ENCODE peak calls at places on chromosomes 1 and 21, in five cellular contexts. F is heart right ventricle, U is Peyer's patch, C is H1, O is upper lobe of left lung. S is an unnamed sample.

GRCh38 chr1:212630159-212630900 is 21.8 kb downstream of the ATF3 start:
- DNase-seq in F (peak), U (peak), C (peak), O (peak), S (no peak)

GRCh38 chr1:30777060-30777905 is 19.7 kb upstream of the LAPTM5 start:
- DNase-seq in F (no peak), U (no peak), C (no peak), O (no peak), S (no peak)

GRCh38 chr1:66704177-66704880 is 47.9 kb upstream of the DYNLT5 start:
- DNase-seq in F (no peak), U (no peak), C (no peak), O (no peak), S (no peak)

GRCh38 chr1:29410476-29410875 is 174.2 kb downstream of the PTPRU start:
- DNase-seq in F (no peak), U (no peak), C (peak), O (no peak), S (no peak)

GRCh38 chr21:35411434-35411833 is 362.3 kb upstream of the RUNX1 start:
- DNase-seq in F (no peak), U (no peak), C (no peak), O (no peak), S (no peak)

GRCh38 chr1:157092831-157093230 is 6.8 kb downstream of the ETV3L start:
- DNase-seq in F (peak), U (peak), C (no peak), O (no peak), S (no peak)

GRCh38 chr1:153119491-153119971 is 6.2 kb upstream of the SPRR2F start:
- DNase-seq in F (no peak), U (no peak), C (no peak), O (no peak), S (no peak)

GRCh38 chr1:182766881-182767645 is 22.5 kb upstream of the NPL start:
- DNase-seq in F (no peak), U (no peak), C (no peak), O (no peak), S (no peak)

GRCh38 chr1:162319510-162320160 is 57.0 kb downstream of the SPATA46 start:
- DNase-seq in F (no peak), U (no peak), C (no peak), O (no peak), S (no peak)

GRCh38 chr1:31421404-31422040 is 8.5 kb downstream of the SERINC2 start:
- DNase-seq in F (no peak), U (no peak), C (peak), O (no peak), S (no peak)

GRCh38 chr1:39491146-39491921 is at the start of gene BMP8A:
- DNase-seq in F (peak), U (peak), C (peak), O (peak), S (no peak)

GRCh38 chr1:211813590-211813989 is 17.0 kb downstream of the LPGAT1 start:
- DNase-seq in F (peak), U (no peak), C (no peak), O (peak), S (peak)

GRCh38 chr1:207779008-207779407 is 27.2 kb downstream of the CD46 start:
- DNase-seq in F (no peak), U (no peak), C (no peak), O (no peak), S (no peak)

GRCh38 chr1:229792576-229792975 is 166.5 kb downstream of the URB2 start:
- DNase-seq in F (no peak), U (no peak), C (no peak), O (no peak), S (no peak)

GRCh38 chr1:205598841-205599666 is 32.8 kb downstream of the ELK4 start:
- DNase-seq in F (peak), U (no peak), C (no peak), O (no peak), S (peak)

GRCh38 chr1:84078108-84078823 is 65.8 kb upstream of the PRKACB start:
- DNase-seq in F (no peak), U (no peak), C (peak), O (no peak), S (no peak)

GRCh38 chr21:44012474-44013379 is 618 bp downstream of the TRAPPC10 start:
- DNase-seq in F (peak), U (peak), C (peak), O (peak), S (no peak)

GRCh38 chr1:29382851-29383588 is 146.7 kb downstream of the PTPRU start:
- DNase-seq in F (no peak), U (no peak), C (no peak), O (no peak), S (no peak)

GRCh38 chr1:233707153-233707905 is 93.4 kb downstream of the KCNK1 start:
- DNase-seq in F (no peak), U (no peak), C (no peak), O (peak), S (no peak)

GRCh38 chr1:59163268-59164092 is 133.4 kb upstream of the FGGY start:
- DNase-seq in F (no peak), U (no peak), C (no peak), O (no peak), S (peak)

GRCh38 chr1:20442920-20443625 is 42.9 kb downstream of the CAMK2N1 start:
- DNase-seq in F (no peak), U (no peak), C (no peak), O (no peak), S (no peak)

GRCh38 chr1:209808059-209808494 is 2.1 kb upstream of the IRF6 start:
- DNase-seq in F (peak), U (peak), C (no peak), O (no peak), S (peak)

GRCh38 chr21:46150073-46150472 is 5.3 kb downstream of the FTCD start:
- DNase-seq in F (no peak), U (peak), C (no peak), O (peak), S (no peak)

GRCh38 chr1:98496246-98496995 is 165.1 kb upstream of the SNX7 start:
- DNase-seq in F (no peak), U (no peak), C (no peak), O (no peak), S (no peak)

GRCh38 chr1:153395136-153395685 is 4.3 kb upstream of the S100A8 start:
- DNase-seq in F (peak), U (no peak), C (peak), O (no peak), S (no peak)

GRCh38 chr1:4433075-4433474 is 221.3 kb upstream of the AJAP1 start:
- DNase-seq in F (no peak), U (no peak), C (no peak), O (no peak), S (no peak)

GRCh38 chr1:158793604-158794003 is 12.6 kb upstream of the OR6N2 start:
- DNase-seq in F (no peak), U (peak), C (peak), O (no peak), S (no peak)

GRCh38 chr1:87906078-87906477 is 577.4 kb downstream of the LMO4 start:
- DNase-seq in F (no peak), U (no peak), C (no peak), O (no peak), S (no peak)

DNA sequence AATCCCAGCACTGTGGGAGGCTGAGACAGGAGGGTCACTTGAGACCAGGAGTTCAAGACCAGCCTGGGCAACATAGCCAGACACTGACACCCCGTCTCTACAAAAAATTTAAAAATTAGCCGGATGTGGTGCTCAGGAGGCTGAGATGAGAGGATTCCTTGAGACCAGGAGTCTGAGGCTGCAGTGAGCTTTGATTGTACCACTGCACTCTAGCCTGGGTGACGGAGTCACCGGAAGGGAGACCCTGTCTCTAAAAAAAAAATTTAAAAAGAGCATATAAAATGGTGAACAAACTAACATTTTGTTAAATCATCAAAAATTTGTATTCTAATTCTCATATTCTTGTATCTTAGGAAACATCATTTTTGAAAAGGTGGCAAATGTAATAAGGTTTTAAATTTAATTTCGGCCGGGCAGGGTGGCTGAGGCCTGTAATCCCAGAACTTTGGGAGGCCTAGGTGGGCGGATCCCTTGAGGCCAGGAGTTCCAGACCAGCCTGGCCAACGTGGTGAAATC is 27.1 kb downstream of the MAB21L3 start:
- DNase-seq in F (no peak), U (no peak), C (no peak), O (no peak), S (no peak)
- H3K4me3 ChIP-seq in F (no peak), U (no peak), C (no peak), O (no peak), S (no peak)

GRCh38 chr21:23401278-23401677 is 2206.0 kb downstream of the MRPL39 start:
- DNase-seq in F (no peak), U (no peak), C (no peak), O (no peak), S (no peak)
- TF ChIP-seq CTCF in F (peak), U (no peak), C (peak), O (no peak), S (peak)

DNA sequence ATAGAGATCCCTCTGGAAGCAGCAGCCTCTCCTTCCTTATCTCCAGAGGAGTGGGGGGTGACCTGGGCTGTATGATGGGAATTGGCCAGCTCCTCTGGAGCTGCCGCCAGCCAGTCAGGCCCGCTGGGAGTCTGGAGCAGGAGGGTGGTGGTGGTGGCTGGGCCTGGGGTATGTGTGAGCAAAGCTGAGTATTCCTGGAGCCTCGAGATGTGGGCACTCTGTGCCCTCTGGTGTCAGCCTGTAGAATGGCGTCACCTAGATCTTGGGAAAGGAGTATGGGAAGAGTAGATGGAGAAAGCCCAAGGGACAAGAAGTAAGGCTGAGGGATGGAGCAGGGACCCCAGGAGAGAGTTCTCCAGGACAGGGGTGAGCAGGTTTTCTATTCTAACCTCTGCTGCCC is 16.0 kb downstream of the VANGL2 start:
- DNase-seq in F (no peak), U (no peak), C (no peak), O (no peak), S (no peak)
- H3K4me3 ChIP-seq in F (no peak), U (no peak), C (no peak), O (no peak), S (no peak)

DNA sequence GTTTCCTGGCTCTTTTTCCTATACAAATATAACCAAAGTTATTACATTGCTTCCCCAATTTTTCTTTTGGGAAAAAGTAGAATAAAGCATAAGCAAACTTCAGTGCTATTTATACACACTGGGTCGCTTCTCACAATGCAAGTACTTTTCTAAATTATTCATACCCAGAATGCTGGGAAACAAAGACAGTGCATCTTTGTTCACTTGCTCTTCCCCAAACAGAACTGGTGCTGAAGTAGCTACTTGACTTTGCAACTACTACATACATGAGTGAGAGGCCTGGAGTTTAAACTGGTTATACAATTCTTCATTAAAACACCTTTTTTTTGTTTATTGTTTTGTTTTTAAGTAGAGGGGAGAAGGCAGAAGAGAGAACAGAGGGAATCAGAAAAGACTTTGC is 40.2 kb downstream of the STX6 start:
- DNase-seq in F (no peak), U (no peak), C (no peak), O (no peak), S (no peak)
- TF ChIP-seq CTCF in F (no peak), U (no peak), C (no peak), O (no peak), S (no peak)

DNA sequence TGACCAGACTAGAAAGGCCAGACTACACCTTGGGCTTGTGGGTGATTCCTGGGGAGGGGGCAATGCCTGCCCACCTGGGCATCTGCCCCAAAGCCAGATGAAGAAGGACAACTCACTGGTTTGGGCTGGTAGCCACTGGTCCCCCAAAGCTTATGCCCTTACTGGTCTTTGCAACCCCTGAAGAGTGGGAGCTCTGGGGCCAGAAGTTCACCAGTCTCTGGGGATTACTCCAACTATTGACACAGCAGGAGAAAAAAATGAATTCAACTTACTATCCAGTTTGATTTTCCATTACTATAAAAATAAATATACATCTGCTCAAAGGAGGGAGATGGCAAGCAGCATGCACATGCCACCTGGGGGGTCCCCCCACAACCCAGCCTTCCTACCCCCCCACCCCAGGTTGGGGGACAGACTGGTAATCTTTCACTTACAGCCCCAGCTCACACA is 2.6 kb downstream of the AHDC1 start:
- DNase-seq in F (no peak), U (no peak), C (no peak), O (no peak), S (no peak)
- H3K4me3 ChIP-seq in F (peak), U (peak), C (peak), O (peak), S (peak)

S was measured in astrocyte of the cerebellum.